ENCODE peak calls at places on chromosomes 12 and 14, in nine cellular contexts. C is ureter; H is stimulated activated CD8-positive, alpha-beta memory T cell treated with anti-CD3 and anti-CD28 coated beads, Interleukin-2, amount 100 ng/mL, for 1 hour; J is stomach; W is glutamatergic neuron; X is NCI-H82; D is substantia nigra; I is left kidney; O is kidney. T is an unnamed sample.

GRCh38 chr12:19856389-19856788 is 417.1 kb downstream of the AEBP2 start:
- DNase-seq in W (no peak), C (no peak), J (no peak), I (no peak), O (no peak), X (peak; percentile 35), H (no peak), D (no peak), T (no peak)

GRCh38 chr14:71231521-71232393 is 324.5 kb downstream of the PCNX1 start:
- DNase-seq in O (no peak), C (no peak), J (no peak), X (no peak), D (no peak), W (no peak), I (no peak), H (no peak), T (no peak)

GRCh38 chr12:62659457-62660295 is 193.1 kb downstream of the MON2 start:
- DNase-seq in I (no peak), W (no peak), X (no peak), H (no peak), O (no peak), J (no peak), D (no peak), C (no peak), T (peak; percentile 8)

GRCh38 chr12:113061061-113061694 is 4.6 kb downstream of the DTX1 start:
- DNase-seq in O (no peak), X (no peak), D (no peak), H (no peak), I (no peak), W (no peak), J (no peak), C (no peak), T (no peak)

GRCh38 chr12:79262938-79263337 is 398.4 kb downstream of the SYT1 start:
- DNase-seq in J (no peak), D (no peak), I (no peak), X (no peak), H (no peak), C (no peak), O (no peak), W (no peak), T (no peak)

GRCh38 chr14:102759416-102759815 is 17.8 kb upstream of the TRAF3 start:
- DNase-seq in J (no peak), O (no peak), I (no peak), C (no peak), H (no peak), D (no peak), X (peak; percentile 28), W (no peak), T (peak; percentile 52)

GRCh38 chr12:94200695-94201094 is 52.3 kb downstream of the PLXNC1 start:
- DNase-seq in X (no peak), D (no peak), H (no peak), I (no peak), J (no peak), W (no peak), O (no peak), C (no peak), T (no peak)

GRCh38 chr14:30751646-30752416 is 122.5 kb upstream of the COCH start:
- DNase-seq in X (no peak), D (no peak), I (peak; percentile 6), J (no peak), O (no peak), W (no peak), H (no peak), C (no peak), T (no peak)

GRCh38 chr12:12439636-12440035 is 82.8 kb downstream of the BORCS5 start:
- DNase-seq in O (no peak), H (no peak), W (no peak), C (no peak), D (no peak), X (no peak), I (no peak), J (no peak), T (no peak)

GRCh38 chr12:119803391-119803791 is 73.7 kb downstream of the CIT start:
- DNase-seq in H (no peak), W (peak; percentile 48), C (no peak), X (no peak), J (no peak), O (no peak), D (peak; percentile 29), I (peak; percentile 88), T (peak; percentile 36)

GRCh38 chr12:7005288-7005687 is 13.0 kb downstream of the LPCAT3 start:
- DNase-seq in H (no peak), I (no peak), D (no peak), X (no peak), J (no peak), C (no peak), O (no peak), W (no peak), T (no peak)

GRCh38 chr14:76784881-76785280 is 23.6 kb downstream of the VASH1 start:
- DNase-seq in I (peak; percentile 94), W (peak; percentile 87), X (peak; percentile 91), O (no peak), C (no peak), H (peak; percentile 26), D (peak; percentile 51), J (peak; percentile 63), T (peak; percentile 91)

GRCh38 chr14:50985816-50986396 is 41.6 kb upstream of the PYGL start:
- DNase-seq in I (no peak), O (no peak), W (no peak), H (no peak), J (no peak), D (peak; percentile 30), X (no peak), C (no peak), T (no peak)

GRCh38 chr12:2752676-2753371 is 41.9 kb upstream of the FKBP4 start:
- DNase-seq in O (peak; percentile 90), H (peak; percentile 52), I (peak; percentile 95), J (peak; percentile 79), X (peak; percentile 27), W (peak; percentile 45), C (peak; percentile 71), D (peak; percentile 32), T (peak; percentile 88)

GRCh38 chr12:59871779-59872178 is 275.9 kb downstream of the SLC16A7 start:
- DNase-seq in D (no peak), C (no peak), I (no peak), W (no peak), J (no peak), H (no peak), O (no peak), X (no peak), T (no peak)

T was measured in endothelial cell.